ENCODE peak calls at places on chromosomes 4 and X, in nine cellular contexts. Z, H, A, I, F, V, S, B and G are unnamed samples.

GRCh38 chr4:35465096-35465495 is 779.2 kb downstream of the ARAP2 start:
- DNase-seq in Z (no peak), H (no peak), A (no peak), I (no peak), F (no peak), V (no peak), S (no peak), B (no peak), G (no peak)

GRCh38 chr4:138981930-138982390 is 33.6 kb upstream of the NOCT start:
- DNase-seq in Z (no peak), H (no peak), A (no peak), I (peak; percentile 54), F (peak; percentile 19), V (no peak), S (no peak), B (peak; percentile 21), G (no peak)

GRCh38 chr4:7248857-7249256 is 56.5 kb downstream of the SORCS2 start:
- DNase-seq in Z (no peak), H (no peak), A (no peak), I (no peak), F (no peak), V (no peak), S (no peak), B (no peak), G (no peak)

GRCh38 chrX:13487731-13488505 is 81.5 kb upstream of the EGFL6 start:
- DNase-seq in Z (no peak), H (peak; percentile 60), A (no peak), I (no peak), F (peak; percentile 47), V (no peak), S (peak; percentile 5), B (peak; percentile 60), G (peak; percentile 15)

GRCh38 chrX:95076449-95076848 is 1402.4 kb downstream of the FAM133A start:
- DNase-seq in Z (no peak), H (peak; percentile 4), A (no peak), I (no peak), F (no peak), V (no peak), S (no peak), B (no peak), G (no peak)

GRCh38 chrX:153411988-153412574 is 809 bp downstream of the ZFP92 start:
- DNase-seq in Z (peak; percentile 72), H (no peak), A (no peak), I (no peak), F (no peak), V (no peak), S (no peak), B (no peak), G (no peak)

GRCh38 chrX:3806630-3807029 is 93.2 kb upstream of the PRKX start:
- DNase-seq in Z (no peak), H (no peak), A (no peak), I (no peak), F (no peak), V (no peak), S (no peak), B (no peak), G (no peak)

GRCh38 chr4:153955306-153955705 is 166.4 kb upstream of the SFRP2 start:
- DNase-seq in Z (no peak), H (no peak), A (no peak), I (no peak), F (no peak), V (no peak), S (no peak), B (no peak), G (no peak)

GRCh38 chr4:14856076-14856926 is 146.0 kb upstream of the CPEB2 start:
- DNase-seq in Z (peak; percentile 88), H (peak; percentile 87), A (no peak), I (no peak), F (no peak), V (no peak), S (no peak), B (peak; percentile 77), G (no peak)

GRCh38 chrX:144709841-144710240 is 537.5 kb upstream of the SPANXN1 start:
- DNase-seq in Z (no peak), H (no peak), A (no peak), I (no peak), F (no peak), V (no peak), S (no peak), B (no peak), G (no peak)

GRCh38 chr4:184807797-184808718 is 17.7 kb downstream of the ACSL1 start:
- DNase-seq in Z (no peak), H (no peak), A (no peak), I (peak; percentile 51), F (peak; percentile 65), V (no peak), S (peak; percentile 5), B (no peak), G (no peak)

GRCh38 chr4:55214172-55214571 is 88.8 kb upstream of the KDR start:
- DNase-seq in Z (no peak), H (no peak), A (no peak), I (no peak), F (no peak), V (no peak), S (no peak), B (no peak), G (no peak)

GRCh38 chrX:113389846-113390245 is 549.2 kb upstream of the AMOT start:
- DNase-seq in Z (no peak), H (no peak), A (no peak), I (no peak), F (no peak), V (no peak), S (no peak), B (no peak), G (no peak)

GRCh38 chr4:30256105-30256828 is 463.9 kb upstream of the PCDH7 start:
- DNase-seq in Z (no peak), H (no peak), A (no peak), I (no peak), F (no peak), V (no peak), S (no peak), B (peak; percentile 8), G (no peak)

GRCh38 chr4:121156822-121157769 is 7.0 kb downstream of the TNIP3 start:
- DNase-seq in Z (peak; percentile 78), H (peak; percentile 48), A (peak; percentile 77), I (no peak), F (peak; percentile 81), V (no peak), S (no peak), B (peak; percentile 56), G (no peak)

GRCh38 chrX:13283512-13283911 is 36.3 kb downstream of the ATXN3L start:
- DNase-seq in Z (no peak), H (no peak), A (no peak), I (no peak), F (no peak), V (no peak), S (no peak), B (no peak), G (no peak)

GRCh38 chr4:77095101-77095826 is 19.5 kb upstream of the CCNI start:
- DNase-seq in Z (peak; percentile 89), H (peak; percentile 89), A (peak; percentile 83), I (peak; percentile 40), F (peak; percentile 79), V (peak; percentile 75), S (peak; percentile 36), B (peak; percentile 30), G (peak; percentile 29)

GRCh38 chr4:75924309-75924708 is 16.5 kb downstream of the NAAA start:
- DNase-seq in Z (no peak), H (no peak), A (no peak), I (peak; percentile 54), F (no peak), V (no peak), S (peak; percentile 75), B (no peak), G (no peak)

GRCh38 chr4:132180020-132180427 is 969.1 kb upstream of the PCDH10 start:
- DNase-seq in Z (no peak), H (no peak), A (no peak), I (no peak), F (no peak), V (no peak), S (no peak), B (no peak), G (no peak)